ENCODE peak calls at places on chromosome 7, in seven cellular contexts. G is K562, C is tibial nerve, D is heart left ventricle, S is IMR-90, Q is thyroid gland, X is right lobe of liver. E is an unnamed sample.

GRCh38 chr7:26627871-26628270 is 236.5 kb downstream of the SKAP2 start:
- DNase-seq in G (no peak), C (no peak), D (no peak), S (no peak), Q (no peak), X (no peak), E (no peak)

GRCh38 chr7:95905165-95905564 is 132.8 kb downstream of the DYNC1I1 start:
- DNase-seq in G (peak), C (no peak), D (no peak), S (no peak), Q (no peak), X (no peak), E (no peak)

GRCh38 chr7:82578430-82578829 is 134.9 kb upstream of the CACNA2D1 start:
- DNase-seq in G (no peak), C (no peak), D (no peak), S (peak), Q (no peak), X (no peak), E (no peak)

GRCh38 chr7:18593602-18594279 is 98.2 kb downstream of the HDAC9 start:
- DNase-seq in G (no peak), C (no peak), D (no peak), S (peak), Q (no peak), X (no peak), E (no peak)

GRCh38 chr7:133770863-133771492 is 356.2 kb upstream of the LRGUK start:
- DNase-seq in G (no peak), C (no peak), D (no peak), S (peak), Q (no peak), X (no peak), E (no peak)

GRCh38 chr7:73682745-73683055 is 553 bp downstream of the DNAJC30 start:
- DNase-seq in G (no peak), C (no peak), D (no peak), S (no peak), Q (no peak), X (no peak), E (no peak)

GRCh38 chr7:22826593-22826992 is 3.9 kb upstream of the TOMM7 start:
- DNase-seq in G (no peak), C (no peak), D (no peak), S (no peak), Q (no peak), X (no peak), E (no peak)

GRCh38 chr7:65342723-65343629 is 30.7 kb upstream of the ZNF92 start:
- DNase-seq in G (no peak), C (no peak), D (no peak), S (no peak), Q (no peak), X (no peak), E (no peak)

GRCh38 chr7:64494912-64495461 is 67.9 kb downstream of the ZNF680 start:
- DNase-seq in G (no peak), C (no peak), D (no peak), S (no peak), Q (peak), X (no peak), E (no peak)

GRCh38 chr7:77482015-77482414 is 55.1 kb upstream of the PTPN12 start:
- DNase-seq in G (no peak), C (no peak), D (no peak), S (no peak), Q (peak), X (peak), E (no peak)

GRCh38 chr7:116769541-116769940 is 92.8 kb upstream of the CAPZA2 start:
- DNase-seq in G (no peak), C (no peak), D (no peak), S (no peak), Q (no peak), X (no peak), E (no peak)

GRCh38 chr7:157760004-157760730 is 423.4 kb downstream of the DNAJB6 start:
- DNase-seq in G (no peak), C (no peak), D (no peak), S (no peak), Q (no peak), X (no peak), E (no peak)

GRCh38 chr7:116929021-116929420 is 24.3 kb upstream of the ST7 start:
- DNase-seq in G (no peak), C (no peak), D (no peak), S (no peak), Q (no peak), X (no peak), E (no peak)

GRCh38 chr7:47255441-47255840 is 326.5 kb downstream of the TNS3 start:
- DNase-seq in G (no peak), C (no peak), D (no peak), S (peak), Q (no peak), X (no peak), E (no peak)

GRCh38 chr7:157211710-157212109 is 73.0 kb downstream of the UBE3C start:
- DNase-seq in G (no peak), C (no peak), D (no peak), S (peak), Q (no peak), X (no peak), E (no peak)

GRCh38 chr7:4134631-4135030 is 547.5 kb upstream of the FOXK1 start:
- DNase-seq in G (no peak), C (no peak), D (no peak), S (no peak), Q (no peak), X (peak), E (no peak)

GRCh38 chr7:71326596-71326995 is 194.7 kb downstream of the GALNT17 start:
- DNase-seq in G (no peak), C (no peak), D (no peak), S (no peak), Q (no peak), X (no peak), E (no peak)

GRCh38 chr7:4681218-4681851 is 760 bp upstream of the FOXK1 start:
- DNase-seq in G (no peak), C (no peak), D (no peak), S (no peak), Q (no peak), X (no peak), E (no peak)

GRCh38 chr7:149104749-149105148 is 14.2 kb upstream of the ZNF786 start:
- DNase-seq in G (no peak), C (no peak), D (no peak), S (no peak), Q (no peak), X (no peak), E (no peak)

GRCh38 chr7:116776610-116777289 is 85.6 kb upstream of the CAPZA2 start:
- DNase-seq in G (no peak), C (no peak), D (no peak), S (peak), Q (no peak), X (no peak), E (peak)

GRCh38 chr7:108235451-108236061 is 105.4 kb upstream of the LAMB4 start:
- DNase-seq in G (peak), C (no peak), D (no peak), S (peak), Q (no peak), X (no peak), E (no peak)

GRCh38 chr7:1276626-1277175 is 44.0 kb downstream of the UNCX start:
- DNase-seq in G (no peak), C (no peak), D (no peak), S (no peak), Q (no peak), X (peak), E (no peak)

GRCh38 chr7:48610705-48611104 is 313.6 kb upstream of the CDC14C start:
- DNase-seq in G (no peak), C (no peak), D (no peak), S (no peak), Q (no peak), X (no peak), E (no peak)

GRCh38 chr7:39910108-39910869 is 39.8 kb upstream of the CDK13 start:
- DNase-seq in G (no peak), C (no peak), D (no peak), S (peak), Q (no peak), X (peak), E (no peak)

GRCh38 chr7:101699399-101699798 is 70.3 kb upstream of the MYL10 start:
- DNase-seq in G (no peak), C (no peak), D (no peak), S (no peak), Q (no peak), X (no peak), E (no peak)

GRCh38 chr7:15317215-15317614 is 244.6 kb downstream of the AGMO start:
- DNase-seq in G (no peak), C (no peak), D (no peak), S (no peak), Q (no peak), X (no peak), E (no peak)

GRCh38 chr7:41788556-41788955 is 85.7 kb upstream of the INHBA start:
- DNase-seq in G (no peak), C (no peak), D (no peak), S (no peak), Q (no peak), X (no peak), E (no peak)

GRCh38 chr7:18126274-18126673 is 98.6 kb upstream of the PRPS1L1 start:
- DNase-seq in G (no peak), C (no peak), D (no peak), S (no peak), Q (no peak), X (no peak), E (no peak)

GRCh38 chr7:93011351-93012294 is 106.2 kb downstream of the SAMD9 start:
- DNase-seq in G (no peak), C (no peak), D (no peak), S (peak), Q (no peak), X (no peak), E (peak)

GRCh38 chr7:135685306-135686084 is 23.2 kb downstream of the STMP1 start:
- DNase-seq in G (no peak), C (no peak), D (no peak), S (no peak), Q (no peak), X (no peak), E (no peak)

GRCh38 chr7:83365746-83366145 is 203.1 kb upstream of the PCLO start:
- DNase-seq in G (no peak), C (no peak), D (no peak), S (no peak), Q (no peak), X (no peak), E (no peak)

GRCh38 chr7:122688385-122688998 is 10.4 kb downstream of the RNF133 start:
- DNase-seq in G (no peak), C (no peak), D (no peak), S (no peak), Q (no peak), X (no peak), E (no peak)

GRCh38 chr7:27170494-27170811 is 3.7 kb downstream of the HOXA10 start:
- DNase-seq in G (no peak), C (no peak), D (no peak), S (no peak), Q (no peak), X (no peak), E (no peak)

GRCh38 chr7:99694201-99694911 is 14.6 kb upstream of the CYP3A5 start:
- DNase-seq in G (peak), C (no peak), D (no peak), S (no peak), Q (no peak), X (no peak), E (no peak)
- TF ChIP-seq POLR2A in G (no peak), C (no peak), D (no peak), S (no peak), Q (no peak), X (peak), E (no peak)

GRCh38 chr7:28608766-28609165 is 196.4 kb downstream of the CREB5 start:
- DNase-seq in G (no peak), C (no peak), D (no peak), S (peak), Q (no peak), X (no peak), E (no peak)
- TF ChIP-seq POLR2A in G (no peak), C (no peak), D (no peak), S (no peak), Q (no peak), X (no peak), E (no peak)

GRCh38 chr7:43905954-43906326 is 456 bp downstream of the URGCP start:
- DNase-seq in G (peak), C (no peak), D (peak), S (peak), Q (peak), X (peak), E (peak)

GRCh38 chr7:43902542-43903054 is 3.8 kb downstream of the URGCP start:
- DNase-seq in G (no peak), C (no peak), D (no peak), S (no peak), Q (no peak), X (no peak), E (no peak)

GRCh38 chr7:43904533-43905208 is 1.7 kb downstream of the URGCP start:
- DNase-seq in G (peak), C (no peak), D (no peak), S (peak), Q (no peak), X (no peak), E (peak)

GRCh38 chr7:43906327-43907010 is at the start of gene URGCP:
- DNase-seq in G (peak), C (no peak), D (peak), S (peak), Q (peak), X (peak), E (peak)

DNA sequence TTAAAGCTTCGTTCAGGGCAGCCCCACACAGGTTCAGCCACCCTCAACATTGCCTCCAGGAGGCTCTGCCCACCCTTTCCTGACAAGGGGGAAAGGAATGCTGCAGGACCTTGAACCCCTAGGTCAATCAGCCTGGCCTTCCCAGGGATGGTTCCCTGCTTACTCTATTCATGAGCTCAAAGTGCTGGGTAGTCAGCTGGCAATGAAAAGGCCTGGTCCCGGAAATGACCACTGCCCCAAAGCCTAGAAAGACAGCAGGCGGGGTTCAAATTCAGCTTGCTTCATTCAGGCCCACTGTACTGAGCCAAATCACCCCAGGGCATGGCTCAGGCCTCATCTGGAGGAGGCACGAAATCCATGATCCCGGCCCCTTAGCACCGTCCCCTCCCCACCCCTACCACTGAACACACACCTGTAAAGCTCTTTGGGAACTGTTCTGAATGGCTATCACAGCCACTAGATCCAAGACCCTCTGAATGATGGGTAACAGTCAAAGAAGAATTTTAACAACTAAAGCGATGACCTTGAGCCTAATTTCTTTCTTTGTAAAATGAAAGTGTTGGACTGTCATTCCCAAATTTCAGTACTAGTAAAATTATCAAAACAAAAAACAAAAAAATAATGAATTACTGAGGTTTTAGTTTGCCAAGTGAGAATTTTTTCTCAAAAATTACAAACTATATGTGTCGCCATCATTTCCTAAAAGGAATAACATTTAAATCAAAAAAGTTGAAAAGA is 1.0 kb downstream of the URGCP start:
- DNase-seq in G (peak), C (no peak), D (no peak), S (no peak), Q (peak), X (peak), E (peak)
- TF ChIP-seq POLR2A in G (no peak), C (no peak), D (no peak), S (no peak), Q (no peak), X (peak), E (no peak)

DNA sequence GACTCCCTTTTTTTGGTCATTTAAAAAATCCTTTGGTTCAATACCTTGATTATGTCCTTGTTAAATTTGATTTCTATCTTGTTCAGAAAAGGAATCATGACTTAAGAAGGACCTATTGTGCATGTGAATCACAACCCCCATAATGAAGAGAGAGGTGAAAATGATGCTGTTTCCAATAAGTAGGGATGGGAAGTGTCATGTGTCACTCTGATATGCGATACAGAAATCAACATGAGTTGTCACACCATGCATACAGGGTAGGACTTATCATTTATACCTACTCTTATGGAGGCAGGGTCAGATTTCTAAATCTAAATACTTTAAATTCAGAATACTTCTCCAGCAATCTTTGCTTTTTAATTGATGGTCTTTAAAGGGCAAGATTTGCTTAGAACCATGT is 19.4 kb upstream of the DLX6 start:
- DNase-seq in G (no peak), C (no peak), D (no peak), S (no peak), Q (no peak), X (no peak), E (no peak)
- TF ChIP-seq POLR2A in G (no peak), C (no peak), D (no peak), S (no peak), Q (no peak), X (no peak), E (no peak)

DNA sequence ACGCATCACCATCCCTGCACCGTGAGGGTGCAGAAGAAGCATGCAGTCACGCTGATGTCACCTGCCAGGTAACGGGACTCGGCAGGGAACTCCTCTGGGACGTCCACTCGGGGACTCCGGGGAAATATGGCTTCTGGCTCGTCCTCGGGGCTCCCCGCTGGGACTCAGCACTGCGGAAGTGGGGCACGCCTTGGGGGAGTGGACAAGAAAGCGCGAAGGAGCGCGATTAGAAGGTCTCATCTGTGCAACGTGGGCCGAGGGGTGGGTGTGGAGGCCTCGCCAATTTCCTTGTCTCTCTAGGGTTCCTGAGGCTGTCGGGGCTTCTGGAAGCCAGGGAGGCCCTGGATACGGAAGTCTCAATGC is 949 bp downstream of the ANKMY2 start:
- DNase-seq in G (peak), C (peak), D (peak), S (peak), Q (peak), X (peak), E (peak)
- TF ChIP-seq POLR2A in G (peak), C (no peak), D (no peak), S (no peak), Q (no peak), X (no peak), E (peak)

DNA sequence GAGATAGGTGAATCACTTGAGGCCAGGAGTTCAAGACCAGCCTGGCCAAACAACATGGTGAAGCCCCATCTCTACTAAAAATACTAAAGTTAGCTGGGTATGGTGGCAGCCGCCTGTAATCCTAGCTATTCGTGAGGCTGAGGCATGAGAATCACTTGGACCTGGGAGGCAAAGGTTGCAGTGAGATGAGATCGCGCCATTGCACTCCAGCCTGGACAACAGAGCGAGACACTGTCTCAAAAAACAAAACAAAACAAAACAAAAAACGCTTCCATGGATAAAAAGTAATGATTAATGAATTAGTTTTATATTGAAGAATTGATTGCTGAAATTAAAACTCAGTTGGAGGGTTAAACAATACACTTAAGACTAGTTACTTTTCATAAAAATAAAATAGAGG is 32.3 kb downstream of the KLHDC10 start:
- DNase-seq in G (no peak), C (no peak), D (no peak), S (no peak), Q (no peak), X (no peak), E (no peak)
- TF ChIP-seq POLR2A in G (no peak), C (no peak), D (no peak), S (no peak), Q (no peak), X (no peak), E (no peak)